ENCODE peak calls at places on chromosome 7, in seven cellular contexts. One of them, this sample, is unnamed.

GRCh38 chr7:114760477-114760876 is 161.4 kb upstream of the MDFIC start:
- DNase-seq in iris pigment epithelial cell: no peak
- DNase-seq in stimulated activated CD4-positive, alpha-beta T cell treated with anti-CD3 and anti-CD28 coated beads, Interleukin-1b, Interleukin-23, amount 100 ng/mL, for 4 hours: no peak
- DNase-seq in tibial artery: no peak
- DNase-seq in heart left ventricle: no peak
- DNase-seq in GDM1: no peak
- DNase-seq in activated T-helper 1 cell treated with anti-CD3 and anti-CD28 coated beads, Interleukin-12 subunit alpha, Interleukin-12 subunit beta, Interleukin-2, Interleukin-4 antibody, amounts not matched to agents 30 ng/mL and 10 ng/mL and 1 ng/mL, durations not matched to agents 14 hours and 24 hours and 36 hours: no peak
- DNase-seq in this sample: no peak

GRCh38 chr7:2275101-2275500 is 33.1 kb downstream of the NUDT1 start:
- DNase-seq in iris pigment epithelial cell: no peak
- DNase-seq in stimulated activated CD4-positive, alpha-beta T cell treated with anti-CD3 and anti-CD28 coated beads, Interleukin-1b, Interleukin-23, amount 100 ng/mL, for 4 hours: no peak
- DNase-seq in tibial artery: no peak
- DNase-seq in heart left ventricle: peak; percentile 31
- DNase-seq in GDM1: no peak
- DNase-seq in activated T-helper 1 cell treated with anti-CD3 and anti-CD28 coated beads, Interleukin-12 subunit alpha, Interleukin-12 subunit beta, Interleukin-2, Interleukin-4 antibody, amounts not matched to agents 30 ng/mL and 10 ng/mL and 1 ng/mL, durations not matched to agents 14 hours and 24 hours and 36 hours: no peak
- DNase-seq in this sample: no peak

GRCh38 chr7:55552320-55553086 is 19.8 kb downstream of the VOPP1 start:
- DNase-seq in iris pigment epithelial cell: peak; percentile 97
- DNase-seq in stimulated activated CD4-positive, alpha-beta T cell treated with anti-CD3 and anti-CD28 coated beads, Interleukin-1b, Interleukin-23, amount 100 ng/mL, for 4 hours: no peak
- DNase-seq in tibial artery: no peak
- DNase-seq in heart left ventricle: no peak
- DNase-seq in GDM1: peak; percentile 59
- DNase-seq in activated T-helper 1 cell treated with anti-CD3 and anti-CD28 coated beads, Interleukin-12 subunit alpha, Interleukin-12 subunit beta, Interleukin-2, Interleukin-4 antibody, amounts not matched to agents 30 ng/mL and 10 ng/mL and 1 ng/mL, durations not matched to agents 14 hours and 24 hours and 36 hours: no peak
- DNase-seq in this sample: peak; percentile 33

GRCh38 chr7:158649279-158649678 is 55.3 kb downstream of the NCAPG2 start:
- DNase-seq in iris pigment epithelial cell: peak; percentile 95
- DNase-seq in stimulated activated CD4-positive, alpha-beta T cell treated with anti-CD3 and anti-CD28 coated beads, Interleukin-1b, Interleukin-23, amount 100 ng/mL, for 4 hours: no peak
- DNase-seq in tibial artery: peak; percentile 35
- DNase-seq in heart left ventricle: no peak
- DNase-seq in GDM1: no peak
- DNase-seq in activated T-helper 1 cell treated with anti-CD3 and anti-CD28 coated beads, Interleukin-12 subunit alpha, Interleukin-12 subunit beta, Interleukin-2, Interleukin-4 antibody, amounts not matched to agents 30 ng/mL and 10 ng/mL and 1 ng/mL, durations not matched to agents 14 hours and 24 hours and 36 hours: no peak
- DNase-seq in this sample: no peak

GRCh38 chr7:8365499-8366110 is 67.8 kb upstream of the NXPH1 start:
- DNase-seq in iris pigment epithelial cell: peak; percentile 4
- DNase-seq in stimulated activated CD4-positive, alpha-beta T cell treated with anti-CD3 and anti-CD28 coated beads, Interleukin-1b, Interleukin-23, amount 100 ng/mL, for 4 hours: no peak
- DNase-seq in tibial artery: no peak
- DNase-seq in heart left ventricle: no peak
- DNase-seq in GDM1: no peak
- DNase-seq in activated T-helper 1 cell treated with anti-CD3 and anti-CD28 coated beads, Interleukin-12 subunit alpha, Interleukin-12 subunit beta, Interleukin-2, Interleukin-4 antibody, amounts not matched to agents 30 ng/mL and 10 ng/mL and 1 ng/mL, durations not matched to agents 14 hours and 24 hours and 36 hours: no peak
- DNase-seq in this sample: no peak

GRCh38 chr7:50782376-50783208 is at the start of gene GRB10:
- DNase-seq in iris pigment epithelial cell: peak; percentile 34
- DNase-seq in stimulated activated CD4-positive, alpha-beta T cell treated with anti-CD3 and anti-CD28 coated beads, Interleukin-1b, Interleukin-23, amount 100 ng/mL, for 4 hours: peak; percentile 7
- DNase-seq in tibial artery: no peak
- DNase-seq in heart left ventricle: no peak
- DNase-seq in GDM1: no peak
- DNase-seq in activated T-helper 1 cell treated with anti-CD3 and anti-CD28 coated beads, Interleukin-12 subunit alpha, Interleukin-12 subunit beta, Interleukin-2, Interleukin-4 antibody, amounts not matched to agents 30 ng/mL and 10 ng/mL and 1 ng/mL, durations not matched to agents 14 hours and 24 hours and 36 hours: no peak
- DNase-seq in this sample: peak; percentile 71

GRCh38 chr7:106793015-106793651 is 71.9 kb upstream of the PIK3CG start:
- DNase-seq in iris pigment epithelial cell: no peak
- DNase-seq in stimulated activated CD4-positive, alpha-beta T cell treated with anti-CD3 and anti-CD28 coated beads, Interleukin-1b, Interleukin-23, amount 100 ng/mL, for 4 hours: no peak
- DNase-seq in tibial artery: no peak
- DNase-seq in heart left ventricle: no peak
- DNase-seq in GDM1: no peak
- DNase-seq in activated T-helper 1 cell treated with anti-CD3 and anti-CD28 coated beads, Interleukin-12 subunit alpha, Interleukin-12 subunit beta, Interleukin-2, Interleukin-4 antibody, amounts not matched to agents 30 ng/mL and 10 ng/mL and 1 ng/mL, durations not matched to agents 14 hours and 24 hours and 36 hours: no peak
- DNase-seq in this sample: peak; percentile 31

GRCh38 chr7:128858380-128859231 is 4.0 kb upstream of the ATP6V1F start:
- DNase-seq in iris pigment epithelial cell: no peak
- DNase-seq in stimulated activated CD4-positive, alpha-beta T cell treated with anti-CD3 and anti-CD28 coated beads, Interleukin-1b, Interleukin-23, amount 100 ng/mL, for 4 hours: no peak
- DNase-seq in tibial artery: peak; percentile 76
- DNase-seq in heart left ventricle: peak; percentile 73
- DNase-seq in GDM1: no peak
- DNase-seq in activated T-helper 1 cell treated with anti-CD3 and anti-CD28 coated beads, Interleukin-12 subunit alpha, Interleukin-12 subunit beta, Interleukin-2, Interleukin-4 antibody, amounts not matched to agents 30 ng/mL and 10 ng/mL and 1 ng/mL, durations not matched to agents 14 hours and 24 hours and 36 hours: no peak
- DNase-seq in this sample: no peak

This sample was measured in body of pancreas.